ENCODE peak calls at places on chromosome 9, in ten cellular contexts. H is fibroblast of mammary gland; V is OCI-LY7; J is right atrium auricular region; P is kidney; W is CD4-positive, alpha-beta T cell; K is HFFc6; I is neural crest cell; Y is breast epithelium; N is PC-3. Z is an unnamed sample.

GRCh38 chr9:846852-847251 is 5.4 kb downstream of the DMRT1 start:
- DNase-seq in Y (no peak), N (peak; percentile 57), V (no peak), I (no peak), K (no peak), W (no peak), J (no peak), P (no peak), H (no peak), Z (peak; percentile 56)

GRCh38 chr9:86246752-86247161 is 12.7 kb downstream of the C9orf153 start:
- DNase-seq in H (peak; percentile 31), W (no peak), J (no peak), I (no peak), V (no peak), Y (no peak), K (no peak), P (no peak), N (no peak), Z (peak; percentile 21)

GRCh38 chr9:124062172-124062571 is 50.6 kb downstream of the LHX2 start:
- DNase-seq in V (peak; percentile 7), Y (no peak), H (no peak), W (no peak), P (no peak), N (no peak), I (no peak), K (no peak), J (no peak), Z (no peak)

GRCh38 chr9:80440724-80441123 is 869.0 kb downstream of the TLE4 start:
- DNase-seq in Y (no peak), K (no peak), I (no peak), P (no peak), J (no peak), N (no peak), H (no peak), W (no peak), V (no peak), Z (peak; percentile 2)

GRCh38 chr9:70040506-70040905 is 3.1 kb upstream of the MAMDC2 start:
- DNase-seq in P (no peak), I (no peak), K (no peak), N (no peak), Y (no peak), W (no peak), V (no peak), J (no peak), H (no peak), Z (no peak)

GRCh38 chr9:112028242-112029221 is 131.9 kb downstream of the UGCG start:
- DNase-seq in J (no peak), K (no peak), H (no peak), P (no peak), Y (no peak), V (no peak), W (peak; percentile 1), N (peak; percentile 36), I (no peak), Z (no peak)

GRCh38 chr9:35816708-35817107 is 1.9 kb upstream of the HINT2 start:
- DNase-seq in J (no peak), K (no peak), Y (no peak), P (no peak), W (no peak), I (no peak), N (peak; percentile 6), H (no peak), V (no peak), Z (no peak)

GRCh38 chr9:37390759-37391158 is 31.7 kb upstream of the GRHPR start:
- DNase-seq in W (peak; percentile 7), H (no peak), N (peak; percentile 17), I (no peak), V (peak; percentile 92), Y (no peak), P (no peak), K (no peak), J (no peak), Z (peak; percentile 54)

GRCh38 chr9:21856301-21857094 is 54.1 kb downstream of the MTAP start:
- DNase-seq in J (no peak), H (peak; percentile 83), P (no peak), K (peak; percentile 40), N (peak; percentile 55), I (no peak), V (no peak), Y (no peak), W (no peak), Z (no peak)

GRCh38 chr9:93642961-93643360 is 66.6 kb downstream of the PHF2 start:
- DNase-seq in N (peak; percentile 42), J (no peak), K (peak; percentile 70), V (no peak), I (no peak), Y (no peak), H (peak; percentile 81), W (no peak), P (no peak), Z (peak; percentile 8)

GRCh38 chr9:111597852-111598729 is 1.4 kb downstream of the PTGR1 start:
- DNase-seq in I (peak; percentile 35), Y (peak; percentile 43), J (peak; percentile 66), V (peak; percentile 66), H (peak; percentile 65), W (peak; percentile 64), N (peak; percentile 61), K (peak; percentile 46), P (peak; percentile 85), Z (peak; percentile 74)

GRCh38 chr9:78298046-78298511 is 1.2 kb downstream of the PSAT1 start:
- DNase-seq in J (peak; percentile 42), I (peak; percentile 14), H (peak; percentile 10), V (no peak), P (no peak), N (peak; percentile 2), W (no peak), K (no peak), Y (no peak), Z (peak; percentile 12)

GRCh38 chr9:122642226-122642625 is 15.2 kb downstream of the OR1B1 start:
- DNase-seq in W (no peak), J (no peak), N (peak; percentile 15), V (no peak), H (no peak), K (no peak), I (no peak), P (no peak), Y (no peak), Z (peak; percentile 48)

GRCh38 chr9:130932220-130933069 is 6.6 kb downstream of the FIBCD1 start:
- DNase-seq in J (no peak), I (no peak), H (peak; percentile 68), V (no peak), P (no peak), Y (no peak), K (no peak), N (peak; percentile 48), W (no peak), Z (no peak)
- TF ChIP-seq CTCF in J (no peak), I (peak; percentile 20), H (peak; percentile 19), V (no peak), P (no peak), Y (no peak), K (peak; percentile 57), N (peak; percentile 49), W (no peak), Z (no peak)

GRCh38 chr9:109063765-109064164 is 50.5 kb upstream of the CTNNAL1 start:
- DNase-seq in I (no peak), V (no peak), H (peak; percentile 11), Y (no peak), P (no peak), N (peak; percentile 35), W (no peak), J (no peak), K (peak; percentile 18), Z (no peak)
- TF ChIP-seq CTCF in I (no peak), V (no peak), H (no peak), Y (no peak), P (no peak), N (peak; percentile 18), W (no peak), J (no peak), K (peak; percentile 42), Z (no peak)

DNA sequence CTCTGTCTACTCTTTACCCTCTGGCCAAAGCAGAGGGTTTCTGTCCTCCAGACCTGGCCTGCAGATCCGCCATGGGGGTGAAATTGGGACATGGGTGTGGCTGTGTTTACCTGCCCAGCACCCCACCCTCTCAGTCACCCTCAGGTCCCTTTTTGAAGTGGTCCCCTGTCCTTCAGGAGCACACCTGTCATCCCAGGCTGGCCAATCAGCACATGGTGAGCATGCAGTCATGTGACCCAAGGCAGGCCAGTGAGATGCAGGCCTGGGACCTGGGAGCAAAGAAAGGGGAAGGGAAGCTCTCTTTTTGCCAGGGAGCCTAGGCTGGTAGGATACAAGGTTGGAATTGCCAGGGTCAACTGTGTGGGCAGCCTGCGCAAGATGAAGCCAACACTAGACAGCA is 28.3 kb upstream of the IER5L start:
- DNase-seq in P (no peak), V (no peak), K (no peak), W (no peak), Y (no peak), N (no peak), I (no peak), J (no peak), H (no peak), Z (no peak)
- TF ChIP-seq CTCF in P (no peak), V (no peak), K (no peak), W (no peak), Y (no peak), N (no peak), I (no peak), J (no peak), H (no peak), Z (no peak)

DNA sequence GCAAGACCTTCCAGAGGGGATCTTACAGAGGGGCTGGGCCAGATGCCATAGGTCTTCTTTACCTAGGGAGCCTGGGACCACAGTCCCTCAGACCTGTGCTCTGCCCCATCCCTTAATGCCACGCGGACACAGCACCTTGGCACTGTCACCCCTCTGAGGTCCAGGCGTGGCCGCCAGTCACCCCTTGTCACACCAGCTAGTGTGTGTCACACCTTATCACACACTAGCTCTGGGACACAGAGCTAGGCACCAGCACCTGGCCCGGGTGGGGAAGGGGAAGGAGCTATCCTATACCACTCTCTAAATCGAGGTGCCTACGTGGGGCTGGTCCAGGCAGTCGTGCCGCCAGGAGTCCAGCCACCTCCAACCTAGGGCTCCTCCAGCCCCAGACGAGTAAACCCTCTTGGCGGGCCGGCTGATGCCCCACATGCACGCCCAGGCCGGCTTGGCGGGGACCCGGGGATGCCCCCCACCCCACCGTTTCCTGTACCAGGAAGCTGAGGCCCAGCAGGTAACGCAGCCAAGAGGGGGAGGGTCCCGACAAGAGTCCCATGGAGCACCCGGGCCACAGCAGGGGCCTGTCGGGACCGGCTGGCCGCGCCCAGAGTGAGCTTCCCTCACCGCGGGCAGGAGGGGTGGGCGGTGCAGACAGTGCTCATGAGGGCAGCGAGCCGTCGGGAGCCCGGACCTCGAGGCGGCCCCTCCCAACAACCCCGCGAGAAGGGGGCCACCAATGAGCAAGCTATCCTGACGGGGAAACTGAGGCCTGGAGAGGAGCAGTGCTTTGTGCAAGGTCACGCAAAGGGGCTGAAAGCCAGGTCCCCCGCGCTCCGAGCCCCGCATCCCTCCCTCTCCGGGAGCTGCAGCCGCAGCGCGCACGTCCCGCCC is 578 bp downstream of the CORO2A start:
- DNase-seq in Y (peak; percentile 36), V (peak; percentile 26), I (no peak), J (no peak), W (peak; percentile 29), N (peak; percentile 9), K (no peak), H (no peak), P (peak; percentile 84), Z (peak; percentile 42)
- TF ChIP-seq CTCF in Y (no peak), V (no peak), I (no peak), J (no peak), W (no peak), N (no peak), K (no peak), H (no peak), P (no peak), Z (no peak)

GRCh38 chr9:87471746-87472145 is 25.9 kb upstream of the DAPK1 start:
- DNase-seq in W (no peak), P (no peak), Y (no peak), K (no peak), J (no peak), H (no peak), N (no peak), I (no peak), V (no peak), Z (no peak)
- TF ChIP-seq CTCF in W (no peak), P (no peak), Y (no peak), K (no peak), J (no peak), H (no peak), N (no peak), I (no peak), V (no peak), Z (no peak)